ENCODE peak calls at places on chromosomes 7 and 10, in nine cellular contexts. I is astrocyte, X is spleen, Z is pancreas, R is uterus, Y is sigmoid colon, S is neural progenitor cell, C is heart left ventricle, U is thoracic aorta. B is an unnamed sample.

GRCh38 chr10:93384006-93384405 is 98.1 kb downstream of the MYOF start:
- DNase-seq in I (no peak), X (no peak), Z (no peak), R (no peak), Y (no peak), S (no peak), C (no peak), U (no peak), B (peak; percentile 77)

GRCh38 chr10:82267014-82267413 is 392.0 kb downstream of the NRG3 start:
- DNase-seq in I (peak; percentile 38), X (no peak), Z (no peak), R (no peak), Y (no peak), S (no peak), C (no peak), U (no peak), B (no peak)

GRCh38 chr10:103265712-103266329 is 11.1 kb upstream of the INA start:
- DNase-seq in I (peak; percentile 61), X (no peak), Z (peak; percentile 60), R (peak; percentile 32), Y (no peak), S (peak; percentile 89), C (peak; percentile 65), U (no peak), B (no peak)

GRCh38 chr10:92873029-92873428 is 24.7 kb downstream of the EXOC6 start:
- DNase-seq in I (no peak), X (no peak), Z (no peak), R (no peak), Y (no peak), S (no peak), C (no peak), U (no peak), B (no peak)

GRCh38 chr10:131569851-131570715 is 258.6 kb upstream of the TCERG1L start:
- DNase-seq in I (no peak), X (peak; percentile 60), Z (no peak), R (no peak), Y (no peak), S (peak; percentile 70), C (no peak), U (no peak), B (no peak)

GRCh38 chr7:19939746-19940145 is 166.3 kb upstream of the TMEM196 start:
- DNase-seq in I (peak; percentile 86), X (no peak), Z (no peak), R (no peak), Y (no peak), S (no peak), C (no peak), U (no peak), B (no peak)

GRCh38 chr10:60140681-60141632 is 234.6 kb upstream of the CCDC6 start:
- DNase-seq in I (peak; percentile 53), X (no peak), Z (no peak), R (peak; percentile 56), Y (peak; percentile 80), S (peak; percentile 79), C (no peak), U (no peak), B (no peak)

GRCh38 chr7:44180631-44181030 is 8.6 kb downstream of the GCK start:
- DNase-seq in I (no peak), X (no peak), Z (no peak), R (no peak), Y (no peak), S (no peak), C (no peak), U (no peak), B (no peak)

GRCh38 chr7:116271980-116272886 is 61.9 kb downstream of the TES start:
- DNase-seq in I (peak; percentile 97), X (no peak), Z (peak; percentile 26), R (peak; percentile 55), Y (peak; percentile 90), S (no peak), C (peak; percentile 36), U (peak; percentile 46), B (no peak)

GRCh38 chr7:130956417-130957139 is 222.6 kb upstream of the KLF14 start:
- DNase-seq in I (peak; percentile 87), X (no peak), Z (no peak), R (no peak), Y (no peak), S (no peak), C (no peak), U (no peak), B (no peak)

GRCh38 chr10:80205478-80206276 is at the start of gene ANXA11:
- DNase-seq in I (peak; percentile 31), X (peak; percentile 96), Z (peak; percentile 89), R (peak; percentile 86), Y (peak; percentile 91), S (peak; percentile 92), C (peak; percentile 88), U (no peak), B (peak; percentile 95)

GRCh38 chr7:113752689-113753088 is 166.1 kb downstream of the PPP1R3A start:
- DNase-seq in I (no peak), X (no peak), Z (no peak), R (no peak), Y (no peak), S (no peak), C (no peak), U (no peak), B (no peak)

GRCh38 chr10:6067457-6067856 is 5.3 kb upstream of the IL2RA start:
- DNase-seq in I (no peak), X (no peak), Z (no peak), R (no peak), Y (peak; percentile 27), S (no peak), C (no peak), U (no peak), B (no peak)

GRCh38 chr10:71737356-71738172 is 18.0 kb upstream of the C10orf105 start:
- DNase-seq in I (no peak), X (no peak), Z (no peak), R (no peak), Y (no peak), S (no peak), C (no peak), U (no peak), B (no peak)

GRCh38 chr7:134083766-134084487 is 43.2 kb upstream of the LRGUK start:
- DNase-seq in I (peak; percentile 16), X (no peak), Z (no peak), R (no peak), Y (no peak), S (no peak), C (no peak), U (no peak), B (no peak)

GRCh38 chr10:12847361-12847975 is 154.0 kb downstream of the CCDC3 start:
- DNase-seq in I (no peak), X (no peak), Z (no peak), R (no peak), Y (no peak), S (peak; percentile 74), C (no peak), U (no peak), B (no peak)

GRCh38 chr10:128530301-128530700 is 404.1 kb upstream of the MKI67 start:
- DNase-seq in I (no peak), X (no peak), Z (no peak), R (no peak), Y (no peak), S (no peak), C (no peak), U (no peak), B (no peak)

GRCh38 chr10:124745678-124746077 is 1.5 kb upstream of the FAM53B start:
- DNase-seq in I (no peak), X (no peak), Z (no peak), R (no peak), Y (no peak), S (peak; percentile 46), C (no peak), U (no peak), B (no peak)

GRCh38 chr10:127525686-127526085 is 23.4 kb upstream of the NPS start:
- DNase-seq in I (no peak), X (no peak), Z (no peak), R (no peak), Y (no peak), S (no peak), C (no peak), U (no peak), B (no peak)

DNA sequence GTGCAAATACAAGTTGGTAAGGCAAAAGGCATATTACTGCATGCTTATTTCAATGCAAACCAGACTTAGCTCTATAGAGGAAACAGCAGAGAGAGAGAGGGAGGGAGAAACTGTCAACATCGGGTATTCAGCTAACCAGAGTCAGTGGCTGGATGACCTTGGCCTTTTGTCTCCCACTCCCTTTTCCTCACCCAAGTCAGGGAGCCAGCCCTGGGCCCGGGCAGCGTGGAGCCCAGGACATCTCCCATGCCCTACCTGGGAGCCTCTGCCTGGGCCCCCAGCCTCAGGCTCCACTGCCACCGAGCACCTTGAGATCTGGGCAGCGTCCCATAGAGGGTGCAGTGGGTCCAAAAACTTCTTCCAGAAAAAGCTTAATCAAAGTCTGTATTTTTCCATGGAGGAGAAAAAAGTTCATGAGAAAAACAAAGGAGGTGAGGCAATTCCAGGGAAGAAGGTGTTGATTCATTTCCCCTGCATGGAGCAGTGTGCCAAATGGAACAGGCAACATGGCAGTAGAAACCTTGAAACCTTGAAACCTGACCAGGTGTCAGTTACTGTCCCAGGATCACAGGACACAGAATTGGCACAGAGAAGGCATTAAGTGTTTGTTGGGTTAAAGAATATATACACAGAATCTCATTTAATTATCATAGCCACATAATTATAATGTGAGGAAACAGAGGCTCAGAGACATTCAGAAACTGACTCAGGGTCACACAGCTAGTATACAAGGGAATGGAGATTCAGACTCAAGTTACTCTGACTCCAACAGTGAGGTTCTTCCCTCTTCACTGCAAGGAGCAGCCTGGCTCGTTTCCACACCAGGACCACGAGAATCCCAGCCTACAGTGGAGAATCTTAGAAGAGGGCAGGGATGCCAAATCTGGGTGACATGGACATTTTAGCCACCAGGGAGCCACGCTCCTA is 5.8 kb upstream of the NCOA4 start:
- DNase-seq in I (no peak), X (peak; percentile 52), Z (no peak), R (no peak), Y (no peak), S (no peak), C (no peak), U (no peak), B (no peak)
- TF ChIP-seq CTCF in I (no peak), X (no peak), Z (no peak), R (no peak), Y (no peak), S (peak; percentile 5), C (no peak), U (no peak), B (no peak)

GRCh38 chr10:62079885-62080559 is 178.5 kb downstream of the ARID5B start:
- DNase-seq in I (no peak), X (no peak), Z (no peak), R (no peak), Y (no peak), S (no peak), C (no peak), U (no peak), B (no peak)
- H3K27ac ChIP-seq in I (no peak overlapping the region), X (peak overlapping the region; percentile 87), Z (no peak overlapping the region), R (peak overlapping the region; percentile 89), Y (peak overlapping the region; percentile 84), S (no peak overlapping the region), C (peak overlapping the region; percentile 92), U (peak overlapping the region; percentile 31), B (no peak overlapping the region)

GRCh38 chr10:37268266-37268665 is 142.9 kb downstream of the ANKRD30A start:
- DNase-seq in I (no peak), X (no peak), Z (no peak), R (no peak), Y (no peak), S (no peak), C (no peak), U (no peak), B (no peak)

GRCh38 chr10:37263304-37263703 is 137.9 kb downstream of the ANKRD30A start:
- DNase-seq in I (no peak), X (no peak), Z (no peak), R (no peak), Y (no peak), S (no peak), C (no peak), U (no peak), B (no peak)
- TF ChIP-seq CTCF in I (no peak), X (no peak), Z (no peak), R (no peak), Y (no peak), S (no peak), C (no peak), U (no peak), B (no peak)

GRCh38 chr10:33460461-33461294 is 126.2 kb upstream of the NRP1 start:
- DNase-seq in I (peak; percentile 79), X (no peak), Z (peak; percentile 73), R (peak; percentile 71), Y (peak; percentile 78), S (no peak), C (peak; percentile 64), U (peak; percentile 33), B (no peak)
- H3K27ac ChIP-seq in I (peak overlapping the region; percentile 34), X (no peak overlapping the region), Z (no peak overlapping the region), R (no peak overlapping the region), Y (peak overlapping the region; percentile 73), S (no peak overlapping the region), C (peak overlapping the region; percentile 75), U (peak overlapping the region; percentile 24), B (no peak overlapping the region)